ENCODE peak calls at places on chromosomes 5 and 9, in nine cellular contexts. C is breast epithelium, X is WTC11, R is cardiac muscle cell, E is heart left ventricle, V is fibroblast of lung, B is B cell, Z is sigmoid colon, S is psoas muscle. I is an unnamed sample.

GRCh38 chr9:131500939-131501541 is 1.7 kb upstream of the POMT1 start:
- DNase-seq in X (no peak), V (peak; percentile 67), E (peak; percentile 48), C (no peak), S (no peak), B (no peak), R (no peak), Z (no peak), I (no peak)

GRCh38 chr5:123157797-123158528 is 68.9 kb downstream of the PRDM6 start:
- DNase-seq in X (no peak), E (no peak), B (no peak), C (no peak), V (peak; percentile 82), R (no peak), S (no peak), Z (no peak), I (no peak)

GRCh38 chr9:129394011-129394919 is 216.2 kb upstream of the IER5L start:
- DNase-seq in X (no peak), Z (no peak), R (no peak), C (no peak), E (peak; percentile 51), V (no peak), S (peak; percentile 35), B (no peak), I (no peak)

GRCh38 chr5:177303925-177304391 is 359 bp downstream of the PRELID1 start:
- DNase-seq in E (no peak), V (peak; percentile 22), C (no peak), S (peak; percentile 44), Z (peak; percentile 68), B (no peak), R (no peak), X (no peak), I (no peak)

GRCh38 chr5:56522972-56523371 is 289.8 kb upstream of the ANKRD55 start:
- DNase-seq in C (no peak), Z (no peak), S (peak; percentile 64), E (no peak), V (peak; percentile 18), B (no peak), X (no peak), R (no peak), I (no peak)

GRCh38 chr9:1050125-1050895 is at the start of gene DMRT2:
- DNase-seq in E (peak; percentile 88), X (peak; percentile 95), Z (peak; percentile 89), B (no peak), S (peak; percentile 97), C (peak; percentile 92), R (peak; percentile 93), V (peak; percentile 65), I (peak; percentile 93)

GRCh38 chr9:88023001-88023400 is 48.7 kb upstream of the CDK20 start:
- DNase-seq in S (no peak), E (no peak), R (no peak), Z (no peak), X (no peak), B (no peak), C (no peak), V (no peak), I (no peak)

GRCh38 chr5:20248102-20248501 is 260.1 kb upstream of the CDH18 start:
- DNase-seq in C (no peak), E (no peak), R (no peak), B (no peak), Z (no peak), S (no peak), V (no peak), X (no peak), I (no peak)

GRCh38 chr9:106954562-106954961 is 91.6 kb downstream of the ZNF462 start:
- DNase-seq in S (no peak), Z (no peak), C (no peak), V (no peak), B (no peak), R (no peak), E (no peak), X (no peak), I (no peak)

GRCh38 chr9:74975538-74975937 is 22.8 kb upstream of the C9orf40 start:
- DNase-seq in R (no peak), C (no peak), B (no peak), E (no peak), X (no peak), V (no peak), Z (no peak), S (no peak), I (no peak)

GRCh38 chr9:5596173-5596572 is 32.7 kb upstream of the RIC1 start:
- DNase-seq in V (no peak), B (no peak), C (no peak), S (no peak), Z (no peak), X (no peak), R (no peak), E (no peak), I (no peak)

GRCh38 chr9:3475300-3476020 is 50.3 kb downstream of the RFX3 start:
- DNase-seq in R (no peak), Z (no peak), C (no peak), V (no peak), E (no peak), B (peak; percentile 42), S (peak; percentile 38), X (peak; percentile 12), I (no peak)

GRCh38 chr5:10594591-10595210 is 30.8 kb downstream of the ANKRD33B start:
- DNase-seq in B (no peak), X (no peak), Z (no peak), C (no peak), V (peak; percentile 79), E (no peak), S (no peak), R (no peak), I (peak; percentile 59)

GRCh38 chr9:37574996-37575395 is 1.2 kb downstream of the FBXO10 start:
- DNase-seq in Z (no peak), S (no peak), V (peak; percentile 26), E (no peak), X (no peak), B (no peak), R (no peak), C (no peak), I (no peak)

GRCh38 chr5:75279324-75279723 is 42.6 kb upstream of the ANKRD31 start:
- DNase-seq in R (no peak), S (no peak), C (no peak), Z (no peak), X (no peak), B (no peak), V (no peak), E (no peak), I (no peak)

GRCh38 chr5:172901788-172902496 is 57.3 kb upstream of the RPL26L1 start:
- DNase-seq in R (peak; percentile 49), E (no peak), C (no peak), V (peak; percentile 66), B (no peak), Z (peak; percentile 76), S (no peak), X (no peak), I (no peak)

GRCh38 chr5:65172486-65173129 is 309.1 kb downstream of the ADAMTS6 start:
- DNase-seq in Z (no peak), C (no peak), E (no peak), R (no peak), V (peak; percentile 99), S (no peak), B (no peak), X (no peak), I (no peak)

GRCh38 chr9:9318959-9319505 is 1293.8 kb downstream of the PTPRD start:
- DNase-seq in E (no peak), S (no peak), B (no peak), C (no peak), V (no peak), X (no peak), Z (no peak), R (no peak), I (no peak)

DNA sequence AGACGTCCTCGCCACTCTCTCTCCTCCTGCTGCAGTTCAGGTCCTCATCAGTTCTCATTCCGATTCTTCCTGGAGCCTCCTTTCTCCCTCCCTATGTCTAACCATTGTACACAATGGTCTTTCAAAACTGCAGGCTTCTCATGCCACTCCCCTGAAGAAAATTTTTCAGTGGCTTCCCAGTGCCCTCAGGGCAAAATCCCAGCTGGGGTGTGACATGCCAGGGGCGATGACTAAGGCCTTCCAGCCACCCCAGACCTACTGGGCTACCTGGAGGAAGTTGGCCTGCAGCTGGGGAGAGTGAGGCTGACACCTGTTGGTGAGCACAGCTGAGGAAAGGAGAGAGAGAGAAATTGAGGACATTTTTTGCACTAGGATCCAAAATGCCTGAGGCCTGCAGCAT is 65.2 kb downstream of the SREK1 start:
- DNase-seq in Z (no peak), V (peak; percentile 11), B (no peak), E (no peak), C (no peak), S (no peak), X (peak; percentile 24), R (no peak), I (no peak)
- TF ChIP-seq CTCF in Z (no peak), V (no peak), B (no peak), E (no peak), C (no peak), S (no peak), X (no peak), R (no peak), I (no peak)

DNA sequence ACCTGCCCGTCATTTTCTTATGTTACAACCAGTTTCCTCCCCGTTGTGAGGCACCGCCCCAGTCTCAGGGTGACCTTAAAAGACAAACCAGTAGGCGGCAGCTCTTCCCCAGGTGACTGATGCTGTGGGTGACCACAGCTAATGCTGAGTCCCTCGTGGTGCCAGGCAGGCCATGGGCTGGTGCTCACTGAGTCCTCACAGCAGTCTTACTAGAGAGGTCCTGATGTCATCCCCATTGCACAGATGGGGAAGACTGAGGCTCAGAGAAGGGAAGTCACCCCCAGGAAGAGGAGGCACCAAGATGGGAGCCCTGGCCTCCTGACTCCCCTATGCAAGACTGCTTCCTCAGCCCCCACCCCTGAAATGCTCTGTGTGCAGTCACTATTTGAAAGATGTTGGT is 978 bp downstream of the CFAP157 start:
- DNase-seq in S (no peak), X (no peak), E (no peak), Z (no peak), R (no peak), V (no peak), C (no peak), B (no peak), I (no peak)
- TF ChIP-seq CTCF in S (no peak), X (no peak), E (no peak), Z (no peak), R (no peak), V (no peak), C (no peak), B (no peak), I (no peak)

GRCh38 chr5:90000351-90000750 is 409.2 kb downstream of the CETN3 start:
- DNase-seq in E (no peak), V (no peak), B (peak; percentile 8), Z (no peak), R (no peak), C (no peak), X (peak; percentile 34), S (no peak), I (no peak)
- TF ChIP-seq CTCF in E (no peak), V (no peak), B (no peak), Z (no peak), R (no peak), C (no peak), X (no peak), S (no peak), I (no peak)

DNA sequence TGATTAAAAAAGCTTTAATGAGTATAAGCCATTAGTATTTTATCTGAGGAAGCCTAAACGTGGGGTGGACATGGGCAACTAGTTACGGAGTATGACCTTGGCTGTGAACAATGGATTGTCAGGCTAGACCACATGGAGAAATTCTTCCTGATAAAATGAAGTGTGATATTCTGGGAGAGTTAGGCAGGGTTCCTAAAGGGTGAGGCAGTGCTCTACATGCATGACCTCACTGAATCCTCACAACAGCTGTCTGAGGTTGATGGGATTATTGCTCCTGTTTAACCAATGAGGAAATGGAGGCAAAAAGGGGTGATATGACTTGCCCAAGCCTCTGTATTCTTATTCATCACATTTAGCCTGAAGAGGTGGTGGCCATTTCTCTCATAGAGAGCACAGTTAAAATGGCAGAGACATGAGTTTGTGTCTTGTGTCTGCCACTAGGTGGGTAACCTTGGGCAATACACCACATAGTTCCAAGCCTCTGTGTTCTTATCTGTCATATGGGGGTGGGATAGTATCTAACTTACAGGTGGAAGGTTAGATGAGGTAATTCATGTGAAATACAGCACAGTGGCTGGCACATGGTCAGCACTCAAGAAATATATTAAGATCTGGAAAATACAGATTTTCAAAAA is 96.1 kb upstream of the NR3C1 start:
- DNase-seq in V (no peak), X (no peak), B (no peak), S (no peak), Z (no peak), R (no peak), E (no peak), C (no peak), I (no peak)
- TF ChIP-seq CTCF in V (peak; percentile 2), X (no peak), B (no peak), S (no peak), Z (no peak), R (no peak), E (no peak), C (no peak), I (peak; percentile 20)

I was measured in type B pancreatic cell.